ENCODE peak calls at places on chromosomes 13 and 19, in eight cellular contexts. U is A549, Q is GM23248, K is GM23338, I is heart right ventricle, R is brain microvascular endothelial cell, H is body of pancreas, J is pancreas. X is an unnamed sample.

GRCh38 chr19:55549500-55550320 is 4.4 kb upstream of the SBK3 start:
- DNase-seq in Q (peak; percentile 91), R (peak; percentile 71), K (peak; percentile 83), H (no peak), U (peak; percentile 88), I (no peak), J (no peak), X (no peak)

GRCh38 chr19:39325778-39326680 is 5.4 kb upstream of the LRFN1 start:
- DNase-seq in H (no peak), I (no peak), J (no peak), K (peak; percentile 76), U (peak; percentile 85), Q (peak; percentile 23), R (peak; percentile 9), X (no peak)

GRCh38 chr13:76038920-76039716 is 403.0 kb downstream of the LMO7 start:
- DNase-seq in H (no peak), K (peak; percentile 72), Q (no peak), U (no peak), J (no peak), I (no peak), R (no peak), X (no peak)

GRCh38 chr19:6536138-6536671 is 5.4 kb downstream of the TNFSF9 start:
- DNase-seq in R (peak; percentile 27), I (no peak), U (peak; percentile 70), Q (peak; percentile 27), K (peak; percentile 84), J (peak; percentile 10), H (no peak), X (no peak)

GRCh38 chr19:18470787-18471186 is 32.9 kb upstream of the ISYNA1 start:
- DNase-seq in U (no peak), I (no peak), H (no peak), K (no peak), J (no peak), R (no peak), Q (no peak), X (no peak)

GRCh38 chr19:2544576-2545415 is 68.9 kb downstream of the GADD45B start:
- DNase-seq in R (no peak), J (peak; percentile 41), U (no peak), H (no peak), Q (no peak), K (no peak), I (no peak), X (no peak)

GRCh38 chr19:52494518-52494917 is 33.0 kb upstream of the ZNF808 start:
- DNase-seq in J (no peak), U (no peak), H (no peak), I (no peak), K (no peak), R (peak; percentile 1), Q (peak; percentile 2), X (no peak)

GRCh38 chr13:32581177-32581786 is 5.0 kb upstream of the PDS5B start:
- DNase-seq in Q (peak; percentile 67), H (no peak), I (no peak), R (no peak), K (peak; percentile 33), J (no peak), U (no peak), X (no peak)

GRCh38 chr19:50844296-50844935 is 10.3 kb upstream of the KLK3 start:
- DNase-seq in J (no peak), Q (no peak), U (no peak), I (no peak), R (no peak), K (no peak), H (no peak), X (no peak)

GRCh38 chr19:584240-585001 is 5.3 kb upstream of the HCN2 start:
- DNase-seq in R (no peak), Q (peak; percentile 58), K (peak; percentile 81), U (no peak), I (peak; percentile 50), H (peak; percentile 33), J (peak; percentile 82), X (no peak)

GRCh38 chr19:15464394-15465385 is at the start of gene RASAL3:
- DNase-seq in R (no peak), U (no peak), I (no peak), J (no peak), Q (no peak), H (no peak), K (peak; percentile 49), X (no peak)

GRCh38 chr13:27005556-27005955 is 166.1 kb downstream of the USP12 start:
- DNase-seq in U (no peak), K (peak; percentile 22), I (no peak), R (no peak), J (no peak), Q (no peak), H (no peak), X (peak; percentile 65)

GRCh38 chr19:14394167-14394566 is 12.9 kb downstream of the ADGRE5 start:
- DNase-seq in I (no peak), Q (no peak), H (no peak), J (no peak), U (no peak), K (no peak), R (no peak), X (no peak)

GRCh38 chr19:41355802-41356201 is 2.1 kb upstream of the TGFB1 start:
- DNase-seq in H (no peak), R (no peak), Q (no peak), J (no peak), K (no peak), I (no peak), U (no peak), X (no peak)

GRCh38 chr19:11092181-11092538 is 2.9 kb downstream of the LDLR start:
- DNase-seq in U (peak; percentile 43), R (peak; percentile 67), K (no peak), H (peak; percentile 40), J (no peak), Q (peak; percentile 87), I (no peak), X (no peak)

GRCh38 chr19:8363803-8364771 is at the start of gene ANGPTL4:
- DNase-seq in J (peak; percentile 86), I (peak; percentile 73), U (peak; percentile 69), H (peak; percentile 70), R (peak; percentile 74), K (peak; percentile 84), Q (peak; percentile 81), X (no peak)

GRCh38 chr19:43662487-43662886 is 7.5 kb downstream of the PLAUR start:
- DNase-seq in J (no peak), Q (peak; percentile 49), K (peak; percentile 63), I (no peak), R (no peak), U (no peak), H (no peak), X (no peak)

GRCh38 chr19:51733742-51734522 is 10.1 kb upstream of the HAS1 start:
- DNase-seq in I (no peak), R (no peak), U (no peak), J (no peak), H (no peak), Q (no peak), K (peak; percentile 62), X (no peak)

GRCh38 chr19:40431698-40432097 is 5.9 kb upstream of the SERTAD1 start:
- DNase-seq in J (no peak), R (no peak), Q (no peak), H (no peak), U (no peak), I (no peak), K (no peak), X (no peak)

GRCh38 chr13:77374339-77374738 is 47.4 kb upstream of the MYCBP2 start:
- DNase-seq in R (no peak), J (no peak), K (peak; percentile 36), U (no peak), Q (no peak), I (no peak), H (no peak), X (no peak)

GRCh38 chr13:46170687-46171086 is 11.3 kb downstream of the LCP1 start:
- DNase-seq in R (no peak), H (no peak), U (no peak), J (no peak), I (no peak), K (peak; percentile 44), Q (no peak), X (no peak)
- H3K27ac ChIP-seq in R (no peak overlapping the region), H (no peak overlapping the region), U (no peak overlapping the region), J (no peak overlapping the region), I (no peak overlapping the region), K (no peak overlapping the region), Q (no peak overlapping the region), X (peak overlapping the region; percentile 18)

DNA sequence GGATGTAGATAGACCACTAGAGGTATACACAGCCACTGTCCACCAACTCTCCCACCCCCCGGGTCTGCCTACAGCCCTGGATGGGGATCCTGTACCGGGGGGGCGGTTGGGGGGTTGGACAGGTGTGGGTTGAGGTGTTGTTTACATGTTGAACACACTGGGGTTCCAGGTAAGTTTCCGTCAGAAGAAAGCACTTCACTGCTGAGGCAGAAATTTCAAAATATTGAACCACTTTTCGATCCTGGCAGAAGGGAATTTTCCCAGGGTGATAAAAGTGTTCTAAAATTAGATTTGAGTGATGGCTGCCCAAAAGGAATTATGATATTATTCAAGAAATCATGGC is 6.6 kb upstream of the CEACAM16 start:
- DNase-seq in R (no peak), U (no peak), Q (no peak), I (no peak), J (no peak), K (no peak), H (no peak), X (no peak)
- H3K27ac ChIP-seq in R (peak overlapping the region; percentile 83), U (peak overlapping the region; percentile 87), Q (no peak overlapping the region), I (peak overlapping the region; percentile 74), J (peak overlapping the region; percentile 79), K (no peak overlapping the region), H (peak overlapping the region; percentile 94), X (no peak overlapping the region)

DNA sequence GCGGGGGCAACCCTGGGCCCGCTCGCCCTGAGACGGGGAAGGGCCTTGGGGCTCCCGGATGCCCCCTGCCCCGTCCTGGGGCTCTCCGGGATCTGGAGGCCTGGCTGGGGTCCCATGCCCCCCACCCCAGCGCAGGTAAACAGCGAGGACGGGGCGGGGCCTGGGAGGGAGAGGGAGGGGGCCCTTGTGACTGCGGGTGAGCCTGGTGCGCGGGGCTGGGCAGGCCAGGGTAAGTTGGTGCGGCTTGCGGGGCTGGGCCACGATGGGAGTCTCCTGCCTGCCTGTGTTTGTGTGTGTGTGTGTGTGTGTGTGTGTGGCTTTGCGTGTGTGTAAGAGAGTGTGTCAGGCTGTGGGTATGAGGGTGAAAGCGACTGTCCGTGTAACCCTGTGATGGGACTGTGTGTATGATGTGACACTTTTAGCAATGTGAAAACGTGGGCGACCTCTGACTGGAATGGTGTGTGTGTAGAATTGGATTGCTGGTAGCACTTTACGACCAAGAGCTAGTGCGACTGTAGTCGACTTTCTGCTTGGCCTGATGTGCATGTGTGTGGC is 426 bp downstream of the KLC3 start:
- DNase-seq in U (no peak), R (peak; percentile 3), I (no peak), K (peak; percentile 56), H (peak; percentile 37), Q (peak; percentile 18), J (no peak), X (no peak)
- H3K27ac ChIP-seq in U (peak overlapping the region; percentile 52), R (no peak overlapping the region), I (no peak overlapping the region), K (no peak overlapping the region), H (peak overlapping the region; percentile 29), Q (no peak overlapping the region), J (no peak overlapping the region), X (no peak overlapping the region)

DNA sequence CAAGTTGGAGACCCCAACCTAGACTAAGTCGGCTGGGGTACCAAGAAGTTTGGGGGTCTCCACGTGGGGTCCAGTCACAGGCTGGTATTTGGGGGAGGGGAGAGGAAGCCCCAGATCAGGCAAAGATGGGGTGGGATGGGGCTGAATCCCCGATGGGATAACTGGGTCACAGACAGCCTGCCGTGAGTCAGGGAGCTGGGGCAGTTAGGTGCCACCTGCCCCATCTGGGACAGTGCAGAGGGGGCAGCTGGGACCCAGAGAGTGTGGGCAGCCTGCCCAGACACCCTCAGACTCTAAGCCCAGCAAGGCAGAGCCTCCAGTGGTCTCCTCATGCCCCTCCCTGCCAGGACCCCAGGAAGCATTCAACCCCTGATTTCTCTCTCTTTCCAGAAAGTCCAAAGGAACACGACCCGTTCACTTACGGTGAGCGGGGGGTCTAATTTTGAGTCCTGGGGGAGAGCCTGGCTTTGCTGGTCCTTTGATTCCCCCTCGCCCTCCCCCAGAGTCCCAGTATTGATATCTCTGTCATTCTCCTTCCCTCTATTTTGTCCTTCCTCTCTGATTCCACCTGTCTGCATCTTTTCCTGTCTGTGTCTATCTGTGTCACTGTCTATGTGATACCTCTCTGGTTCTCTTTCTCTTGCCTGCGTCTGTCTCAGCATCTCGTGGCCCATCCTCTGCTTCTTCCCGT is 1.7 kb downstream of the FXYD1 start:
- DNase-seq in Q (no peak), I (no peak), J (peak; percentile 73), K (no peak), U (no peak), H (no peak), R (no peak), X (no peak)
- H3K27ac ChIP-seq in Q (no peak overlapping the region), I (peak overlapping the region; percentile 95), J (no peak overlapping the region), K (no peak overlapping the region), U (no peak overlapping the region), H (peak overlapping the region; percentile 60), R (no peak overlapping the region), X (peak overlapping the region; percentile 85)